ENCODE peak calls at places on chromosome 6, in ten cellular contexts. U, T, K, C, P, Y, L, N, I and G are unnamed samples.

GRCh38 chr6:114007451-114007953 is 36.6 kb upstream of the HDAC2 start:
- DNase-seq in U (no peak), T (no peak), K (no peak), C (no peak), P (no peak), Y (no peak), L (no peak), N (no peak), I (peak; percentile 2), G (no peak)

GRCh38 chr6:129312865-129313264 is 397.1 kb downstream of the ARHGAP18 start:
- DNase-seq in U (no peak), T (no peak), K (peak; percentile 36), C (no peak), P (peak; percentile 67), Y (no peak), L (peak; percentile 73), N (no peak), I (no peak), G (no peak)

GRCh38 chr6:155276638-155277037 is 12.8 kb downstream of the CLDN20 start:
- DNase-seq in U (no peak), T (no peak), K (no peak), C (no peak), P (peak; percentile 8), Y (no peak), L (no peak), N (no peak), I (no peak), G (no peak)

GRCh38 chr6:37038297-37039198 is 33.1 kb downstream of the FGD2 start:
- DNase-seq in U (no peak), T (no peak), K (no peak), C (peak; percentile 66), P (peak; percentile 84), Y (peak; percentile 89), L (no peak), N (no peak), I (no peak), G (no peak)

GRCh38 chr6:95095271-95095670 is 482.1 kb upstream of the MANEA start:
- DNase-seq in U (no peak), T (no peak), K (no peak), C (no peak), P (peak; percentile 20), Y (no peak), L (no peak), N (no peak), I (no peak), G (no peak)

GRCh38 chr6:80366721-80367120 is 260.2 kb downstream of the BCKDHB start:
- DNase-seq in U (no peak), T (no peak), K (no peak), C (no peak), P (peak; percentile 90), Y (no peak), L (no peak), N (no peak), I (no peak), G (no peak)

GRCh38 chr6:6546318-6547110 is 42.0 kb upstream of the LY86 start:
- DNase-seq in U (peak; percentile 67), T (peak; percentile 53), K (no peak), C (peak; percentile 28), P (peak; percentile 4), Y (no peak), L (no peak), N (no peak), I (peak; percentile 24), G (peak; percentile 49)

GRCh38 chr6:160979063-160979708 is 12.4 kb upstream of the MAP3K4 start:
- DNase-seq in U (no peak), T (no peak), K (no peak), C (no peak), P (peak; percentile 61), Y (no peak), L (peak; percentile 76), N (no peak), I (no peak), G (no peak)

GRCh38 chr6:11363881-11364576 is 131.6 kb upstream of the NEDD9 start:
- DNase-seq in U (no peak), T (no peak), K (no peak), C (no peak), P (no peak), Y (no peak), L (no peak), N (no peak), I (no peak), G (no peak)

GRCh38 chr6:28922841-28923317 is 906 bp downstream of the TRIM27 start:
- DNase-seq in U (peak; percentile 52), T (peak; percentile 58), K (no peak), C (peak; percentile 38), P (peak; percentile 45), Y (peak; percentile 56), L (peak; percentile 19), N (no peak), I (peak; percentile 11), G (peak; percentile 58)

GRCh38 chr6:145087034-145087433 is 648.3 kb downstream of the EPM2A start:
- DNase-seq in U (no peak), T (no peak), K (no peak), C (no peak), P (no peak), Y (no peak), L (peak; percentile 11), N (no peak), I (no peak), G (no peak)

GRCh38 chr6:165659945-165660862 is 2.8 kb downstream of the PDE10A start:
- DNase-seq in U (peak; percentile 39), T (no peak), K (no peak), C (no peak), P (peak; percentile 23), Y (no peak), L (no peak), N (no peak), I (no peak), G (peak; percentile 38)

GRCh38 chr6:85417336-85417735 is 32.5 kb upstream of the NT5E start:
- DNase-seq in U (no peak), T (no peak), K (no peak), C (no peak), P (no peak), Y (no peak), L (peak; percentile 51), N (no peak), I (no peak), G (no peak)

GRCh38 chr6:123518441-123519190 is 118.1 kb downstream of the TRDN start:
- DNase-seq in U (no peak), T (no peak), K (no peak), C (no peak), P (peak; percentile 47), Y (no peak), L (no peak), N (no peak), I (no peak), G (no peak)

GRCh38 chr6:108677357-108677756 is 116.6 kb downstream of the FOXO3 start:
- DNase-seq in U (no peak), T (no peak), K (no peak), C (no peak), P (no peak), Y (no peak), L (no peak), N (no peak), I (no peak), G (no peak)

GRCh38 chr6:39003072-39003471 is 45.5 kb upstream of the GLP1R start:
- DNase-seq in U (no peak), T (no peak), K (no peak), C (no peak), P (no peak), Y (peak; percentile 67), L (no peak), N (no peak), I (no peak), G (peak; percentile 69)
- TF ChIP-seq CTCF in U (no peak), T (no peak), K (peak; percentile 45), C (no peak), P (peak; percentile 18), Y (peak; percentile 73), L (no peak), N (peak; percentile 55), I (no peak), G (peak; percentile 50)

DNA sequence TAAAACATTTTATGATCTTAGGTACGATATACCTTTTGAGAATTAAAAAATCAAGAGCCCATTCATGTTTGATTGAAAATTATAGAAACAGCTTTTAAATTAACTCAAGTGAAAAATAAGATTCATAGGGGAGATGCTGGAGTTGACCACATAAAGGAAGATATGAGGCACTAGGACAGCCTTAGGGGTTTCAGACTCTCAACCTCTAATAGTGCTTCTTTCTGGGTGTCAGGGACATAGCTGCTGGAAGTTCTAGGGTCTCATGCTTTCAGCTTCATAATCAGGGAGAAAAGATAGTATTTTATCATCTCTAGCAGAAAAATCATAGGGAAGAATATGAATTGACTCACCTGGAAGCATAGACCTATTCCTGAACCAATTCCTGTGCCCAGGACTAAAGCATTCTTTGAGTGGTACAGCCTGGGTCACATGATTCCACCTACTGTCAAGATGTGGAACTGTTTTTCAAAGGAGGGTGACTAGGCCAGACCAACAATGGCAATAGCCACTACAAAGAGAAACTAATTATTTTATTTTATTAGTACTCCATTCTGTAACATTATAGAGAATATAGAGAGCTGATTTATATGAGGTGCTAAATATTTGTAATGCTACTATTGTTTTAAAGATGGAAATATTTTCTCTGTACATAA is 27.8 kb upstream of the CENPW start:
- DNase-seq in U (no peak), T (no peak), K (peak; percentile 18), C (no peak), P (peak; percentile 14), Y (peak; percentile 32), L (peak; percentile 7), N (no peak), I (no peak), G (peak; percentile 16)
- TF ChIP-seq CTCF in U (no peak), T (no peak), K (peak; percentile 38), C (peak; percentile 7), P (peak; percentile 42), Y (peak; percentile 26), L (peak; percentile 61), N (peak; percentile 41), I (no peak), G (peak; percentile 61)

DNA sequence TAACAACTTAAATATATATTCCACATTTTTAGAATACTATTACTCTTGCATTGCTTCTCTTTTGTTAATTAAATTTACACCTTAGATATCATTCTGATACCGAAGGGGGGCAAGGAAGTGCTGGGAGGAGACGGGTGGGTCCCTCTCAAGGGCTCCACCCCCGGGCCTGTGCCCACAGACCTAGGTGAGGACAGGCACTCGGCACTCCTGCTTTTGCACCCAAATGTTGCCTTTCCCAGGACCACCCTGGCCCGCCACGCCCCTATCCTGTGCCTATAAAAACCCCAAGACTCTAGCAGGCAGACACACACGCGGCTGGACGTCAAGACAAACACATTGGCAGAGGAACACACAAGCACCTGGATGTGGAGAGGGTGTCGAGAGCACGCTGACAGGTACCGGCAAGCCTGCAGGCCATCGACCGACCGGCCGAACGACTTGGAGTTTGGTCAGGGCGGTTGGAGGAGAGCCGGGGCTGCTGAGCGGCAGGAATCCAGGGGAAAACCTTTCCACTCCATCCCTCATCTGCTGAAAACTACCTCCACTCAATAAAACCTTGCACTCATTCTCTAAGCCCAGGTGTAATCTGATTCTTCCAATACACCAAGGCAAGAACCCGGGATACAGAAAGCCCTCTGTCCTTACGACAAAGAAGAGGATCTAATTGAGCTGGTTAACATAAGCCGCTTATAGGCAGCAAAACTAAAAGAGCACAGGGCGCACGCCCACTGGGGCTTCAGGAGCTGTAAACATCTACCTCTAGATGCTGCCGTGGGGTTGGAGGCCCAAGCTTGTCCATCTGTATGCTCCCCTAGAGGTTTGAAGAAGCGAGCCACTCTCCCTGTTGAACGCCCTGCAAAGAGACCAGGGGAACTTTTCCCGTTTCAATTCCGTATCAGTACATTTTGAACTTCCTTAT is 197.4 kb upstream of the PRSS16 start:
- DNase-seq in U (no peak), T (peak; percentile 38), K (no peak), C (no peak), P (no peak), Y (no peak), L (no peak), N (no peak), I (no peak), G (no peak)
- TF ChIP-seq CTCF in U (no peak), T (no peak), K (no peak), C (no peak), P (no peak), Y (no peak), L (no peak), N (no peak), I (no peak), G (no peak)

GRCh38 chr6:46862381-46862780 is 59.4 kb downstream of the ADGRF5 start:
- DNase-seq in U (no peak), T (no peak), K (no peak), C (no peak), P (no peak), Y (no peak), L (no peak), N (no peak), I (no peak), G (no peak)
- TF ChIP-seq CTCF in U (no peak), T (no peak), K (peak; percentile 43), C (no peak), P (no peak), Y (no peak), L (no peak), N (peak; percentile 13), I (no peak), G (no peak)